ENCODE peak calls at places on chromosomes 12 and 14, in seven cellular contexts. G is NCI-H2081; E is HEK293T; L is mucosa of descending colon; V is cardiac septum; U is activated T-helper 9 cell treated with anti-CD3 and anti-CD28 coated beads, Interleukin-2, amount 50 U/mL, for 16 hours; C is kidney glomerular epithelial cell. H is an unnamed sample.

GRCh38 chr12:89461649-89462612 is 62.7 kb downstream of the GALNT4 start:
- DNase-seq in G (peak; percentile 53), E (peak; percentile 45), L (no peak), V (no peak), U (no peak), C (peak; percentile 87), H (peak; percentile 56)

GRCh38 chr12:761276-761675 is 8.9 kb downstream of the WNK1 start:
- DNase-seq in G (no peak), E (no peak), L (no peak), V (no peak), U (no peak), C (peak; percentile 60), H (no peak)

GRCh38 chr14:68663385-68664076 is 129.3 kb downstream of the ZFP36L1 start:
- DNase-seq in G (no peak), E (no peak), L (no peak), V (no peak), U (peak; percentile 25), C (no peak), H (no peak)

GRCh38 chr12:3491938-3492867 is 1.2 kb downstream of the PRMT8 start:
- DNase-seq in G (no peak), E (peak; percentile 83), L (peak; percentile 55), V (peak; percentile 77), U (no peak), C (peak; percentile 18), H (no peak)

GRCh38 chr12:46453428-46453827 is 80.9 kb upstream of the SLC38A2 start:
- DNase-seq in G (no peak), E (no peak), L (no peak), V (no peak), U (no peak), C (no peak), H (no peak)

GRCh38 chr12:59699408-59700144 is 103.7 kb downstream of the SLC16A7 start:
- DNase-seq in G (no peak), E (no peak), L (no peak), V (no peak), U (no peak), C (peak; percentile 11), H (peak; percentile 84)

GRCh38 chr12:31485570-31485969 is 105.4 kb downstream of the DENND5B start:
- DNase-seq in G (no peak), E (no peak), L (no peak), V (no peak), U (no peak), C (no peak), H (no peak)

GRCh38 chr14:54742492-54743350 is 159.9 kb downstream of the GCH1 start:
- DNase-seq in G (no peak), E (no peak), L (no peak), V (no peak), U (no peak), C (no peak), H (no peak)

GRCh38 chr12:104751024-104751570 is 207.0 kb downstream of the SLC41A2 start:
- DNase-seq in G (no peak), E (no peak), L (no peak), V (no peak), U (no peak), C (no peak), H (no peak)

GRCh38 chr12:129049917-129050316 is 196.6 kb downstream of the GLT1D1 start:
- DNase-seq in G (no peak), E (peak; percentile 15), L (no peak), V (no peak), U (no peak), C (peak; percentile 21), H (no peak)

GRCh38 chr12:66321433-66321832 is 19.1 kb downstream of the HELB start:
- DNase-seq in G (no peak), E (no peak), L (no peak), V (no peak), U (no peak), C (no peak), H (no peak)

GRCh38 chr12:15520083-15520482 is 197.8 kb downstream of the PTPRO start:
- DNase-seq in G (peak; percentile 63), E (no peak), L (no peak), V (no peak), U (no peak), C (no peak), H (no peak)

GRCh38 chr14:60277605-60278190 is 28.7 kb downstream of the PPM1A start:
- DNase-seq in G (no peak), E (no peak), L (no peak), V (no peak), U (no peak), C (no peak), H (no peak)

GRCh38 chr12:89750821-89751227 is 42.2 kb upstream of the ATP2B1 start:
- DNase-seq in G (no peak), E (no peak), L (no peak), V (no peak), U (no peak), C (no peak), H (peak; percentile 84)

GRCh38 chr14:68510201-68510600 is 282.7 kb downstream of the ZFP36L1 start:
- DNase-seq in G (no peak), E (no peak), L (no peak), V (no peak), U (no peak), C (no peak), H (peak; percentile 10)

GRCh38 chr12:108568653-108569154 is 6.3 kb downstream of the ISCU start:
- DNase-seq in G (peak; percentile 6), E (no peak), L (no peak), V (no peak), U (peak; percentile 41), C (no peak), H (no peak)

GRCh38 chr14:59239030-59239429 is 50.6 kb downstream of the DAAM1 start:
- DNase-seq in G (peak; percentile 77), E (no peak), L (no peak), V (no peak), U (no peak), C (no peak), H (no peak)

GRCh38 chr12:96371787-96372699 is 28.2 kb downstream of the CDK17 start:
- DNase-seq in G (no peak), E (no peak), L (no peak), V (no peak), U (no peak), C (no peak), H (no peak)